ENCODE peak calls at places on chromosomes 2 and 18, in seven cellular contexts. O, R, H, C, J, F and K are unnamed samples.

GRCh38 chr2:175025233-175025632 is 20.1 kb upstream of the CHN1 start:
- ATAC-seq in J (no peak), R (no peak), H (no peak), C (no peak), O (no peak), F (no peak), K (no peak)

GRCh38 chr2:133459590-133459989 is 108.7 kb downstream of the NCKAP5 start:
- ATAC-seq in F (no peak), J (no peak), C (no peak), H (no peak), O (no peak), R (no peak), K (no peak)

GRCh38 chr2:96091141-96091710 is 25.1 kb downstream of the ADRA2B start:
- ATAC-seq in H (no peak), R (no peak), C (no peak), F (no peak), J (peak), O (peak), K (no peak)

GRCh38 chr2:41923156-41923786 is 124.5 kb upstream of the PKDCC start:
- ATAC-seq in F (no peak), J (no peak), R (no peak), H (no peak), O (no peak), C (no peak), K (no peak)

GRCh38 chr2:119117891-119118882 is 40.4 kb downstream of the C1QL2 start:
- ATAC-seq in H (no peak), R (no peak), F (no peak), C (no peak), J (no peak), O (no peak), K (no peak)

GRCh38 chr18:58336605-58337004 is 292.3 kb downstream of the ALPK2 start:
- ATAC-seq in O (no peak), R (no peak), F (no peak), H (no peak), C (no peak), J (no peak), K (no peak)

GRCh38 chr2:28647682-28648081 is 103.9 kb upstream of the PPP1CB start:
- ATAC-seq in F (no peak), J (no peak), H (no peak), O (no peak), C (no peak), R (no peak), K (no peak)

GRCh38 chr2:27097341-27097740 is 10.8 kb downstream of the KHK start:
- ATAC-seq in F (no peak), C (no peak), O (no peak), J (no peak), R (no peak), H (no peak), K (no peak)

GRCh38 chr2:126894585-126895182 is 4.0 kb upstream of the TEX51 start:
- ATAC-seq in C (no peak), O (no peak), H (no peak), R (no peak), J (no peak), F (no peak), K (no peak)

GRCh38 chr2:74860521-74860920 is 26.6 kb downstream of the HK2 start:
- ATAC-seq in J (no peak), O (no peak), C (no peak), F (no peak), H (no peak), R (no peak), K (no peak)

GRCh38 chr2:226579519-226579918 is 220.1 kb downstream of the IRS1 start:
- ATAC-seq in R (no peak), H (no peak), F (no peak), J (no peak), C (no peak), O (no peak), K (peak)

GRCh38 chr2:113966832-113967231 is 76.9 kb downstream of the ACTR3 start:
- ATAC-seq in O (peak), J (peak), F (peak), C (peak), R (no peak), H (no peak), K (peak)

GRCh38 chr2:122843503-122843902 is 1088.1 kb downstream of the TSN start:
- ATAC-seq in H (no peak), R (no peak), C (no peak), J (no peak), F (peak), O (no peak), K (no peak)

GRCh38 chr2:55159037-55159651 is 72.9 kb downstream of the CLHC1 start:
- ATAC-seq in C (peak), J (peak), R (no peak), H (no peak), F (peak), O (peak), K (no peak)

GRCh38 chr2:149200109-149200520 is 130.3 kb upstream of the LYPD6 start:
- ATAC-seq in H (no peak), O (peak), J (peak), F (peak), R (no peak), C (no peak), K (no peak)

GRCh38 chr2:151771599-151772358 is 37.5 kb upstream of the NEB start:
- ATAC-seq in R (peak), H (no peak), O (peak), C (peak), J (peak), F (peak), K (no peak)

GRCh38 chr2:136116813-136117390 is 1.0 kb downstream of the CXCR4 start:
- ATAC-seq in O (peak), F (peak), R (peak), H (peak), C (peak), J (no peak), K (peak)